ENCODE peak calls at places on chromosome 22, in ten cellular contexts. One of them, this sample, is unnamed.

GRCh38 chr22:24181996-24182560 is 791 bp downstream of the SUSD2 start:
- DNase-seq in cardiac fibroblast: no peak
- DNase-seq in fibroblast of lung: no peak
- DNase-seq in Caco-2: no peak
- DNase-seq in neural crest cell: no peak
- DNase-seq in glutamatergic neuron: no peak
- DNase-seq in COR-L47: no peak
- DNase-seq in AG20443: no peak
- DNase-seq in putamen: no peak
- DNase-seq in HFF-Myc: no peak
- DNase-seq in this sample: no peak

GRCh38 chr22:35620624-35621245 is 3.6 kb upstream of the MB start:
- DNase-seq in cardiac fibroblast: peak; percentile 54
- DNase-seq in fibroblast of lung: peak; percentile 21
- DNase-seq in Caco-2: no peak
- DNase-seq in neural crest cell: no peak
- DNase-seq in glutamatergic neuron: no peak
- DNase-seq in COR-L47: peak; percentile 79
- DNase-seq in AG20443: peak; percentile 65
- DNase-seq in putamen: no peak
- DNase-seq in HFF-Myc: no peak
- DNase-seq in this sample: peak; percentile 34

GRCh38 chr22:43388420-43388851 is 23.4 kb upstream of the MPPED1 start:
- DNase-seq in cardiac fibroblast: peak; percentile 68
- DNase-seq in fibroblast of lung: peak; percentile 36
- DNase-seq in Caco-2: peak; percentile 69
- DNase-seq in neural crest cell: peak; percentile 93
- DNase-seq in glutamatergic neuron: peak; percentile 95
- DNase-seq in COR-L47: peak; percentile 73
- DNase-seq in AG20443: peak; percentile 90
- DNase-seq in putamen: peak; percentile 20
- DNase-seq in HFF-Myc: peak; percentile 12
- DNase-seq in this sample: peak; percentile 45

GRCh38 chr22:38017272-38017920 is 33.0 kb upstream of the SOX10 start:
- DNase-seq in cardiac fibroblast: peak; percentile 66
- DNase-seq in fibroblast of lung: peak; percentile 54
- DNase-seq in Caco-2: no peak
- DNase-seq in neural crest cell: no peak
- DNase-seq in glutamatergic neuron: no peak
- DNase-seq in COR-L47: no peak
- DNase-seq in AG20443: peak; percentile 81
- DNase-seq in putamen: peak; percentile 89
- DNase-seq in HFF-Myc: peak; percentile 35
- DNase-seq in this sample: peak; percentile 30

GRCh38 chr22:42635531-42635930 is 4.9 kb downstream of the ATP5MGL start:
- DNase-seq in cardiac fibroblast: peak; percentile 92
- DNase-seq in fibroblast of lung: peak; percentile 93
- DNase-seq in Caco-2: no peak
- DNase-seq in neural crest cell: no peak
- DNase-seq in glutamatergic neuron: no peak
- DNase-seq in COR-L47: no peak
- DNase-seq in AG20443: peak; percentile 95
- DNase-seq in putamen: no peak
- DNase-seq in HFF-Myc: no peak
- DNase-seq in this sample: peak; percentile 85

GRCh38 chr22:32723632-32724031 is 77.9 kb upstream of the TIMP3 start:
- DNase-seq in cardiac fibroblast: peak; percentile 73
- DNase-seq in fibroblast of lung: peak; percentile 97
- DNase-seq in Caco-2: no peak
- DNase-seq in neural crest cell: no peak
- DNase-seq in glutamatergic neuron: no peak
- DNase-seq in COR-L47: no peak
- DNase-seq in AG20443: peak; percentile 91
- DNase-seq in putamen: peak; percentile 17
- DNase-seq in HFF-Myc: peak; percentile 87
- DNase-seq in this sample: peak; percentile 86

GRCh38 chr22:17970205-17970708 is 54.1 kb downstream of the MICAL3 start:
- DNase-seq in cardiac fibroblast: peak; percentile 35
- DNase-seq in fibroblast of lung: peak; percentile 62
- DNase-seq in Caco-2: no peak
- DNase-seq in neural crest cell: no peak
- DNase-seq in glutamatergic neuron: peak; percentile 71
- DNase-seq in COR-L47: no peak
- DNase-seq in AG20443: no peak
- DNase-seq in putamen: no peak
- DNase-seq in HFF-Myc: no peak
- DNase-seq in this sample: peak; percentile 65

GRCh38 chr22:38923463-38924196 is 33.8 kb upstream of the APOBEC3A start:
- DNase-seq in cardiac fibroblast: peak; percentile 47
- DNase-seq in fibroblast of lung: peak; percentile 92
- DNase-seq in Caco-2: peak; percentile 95
- DNase-seq in neural crest cell: no peak
- DNase-seq in glutamatergic neuron: no peak
- DNase-seq in COR-L47: no peak
- DNase-seq in AG20443: peak; percentile 85
- DNase-seq in putamen: peak; percentile 91
- DNase-seq in HFF-Myc: peak; percentile 92
- DNase-seq in this sample: peak; percentile 36

GRCh38 chr22:19127329-19128008 is 3.6 kb upstream of the TSSK2 start:
- DNase-seq in cardiac fibroblast: no peak
- DNase-seq in fibroblast of lung: no peak
- DNase-seq in Caco-2: no peak
- DNase-seq in neural crest cell: no peak
- DNase-seq in glutamatergic neuron: no peak
- DNase-seq in COR-L47: no peak
- DNase-seq in AG20443: no peak
- DNase-seq in putamen: no peak
- DNase-seq in HFF-Myc: no peak
- DNase-seq in this sample: no peak

GRCh38 chr22:18108187-18108586 is 2.4 kb upstream of the TUBA8 start:
- DNase-seq in cardiac fibroblast: no peak
- DNase-seq in fibroblast of lung: no peak
- DNase-seq in Caco-2: no peak
- DNase-seq in neural crest cell: no peak
- DNase-seq in glutamatergic neuron: no peak
- DNase-seq in COR-L47: no peak
- DNase-seq in AG20443: no peak
- DNase-seq in putamen: no peak
- DNase-seq in HFF-Myc: no peak
- DNase-seq in this sample: no peak

GRCh38 chr22:26168934-26169311 is 339 bp upstream of the SEZ6L start:
- DNase-seq in cardiac fibroblast: no peak
- DNase-seq in fibroblast of lung: peak; percentile 6
- DNase-seq in Caco-2: no peak
- DNase-seq in neural crest cell: no peak
- DNase-seq in glutamatergic neuron: no peak
- DNase-seq in COR-L47: peak; percentile 11
- DNase-seq in AG20443: no peak
- DNase-seq in putamen: no peak
- DNase-seq in HFF-Myc: no peak
- DNase-seq in this sample: no peak

GRCh38 chr22:38240734-38241252 is 32.0 kb downstream of the TMEM184B start:
- DNase-seq in cardiac fibroblast: peak; percentile 89
- DNase-seq in fibroblast of lung: peak; percentile 96
- DNase-seq in Caco-2: no peak
- DNase-seq in neural crest cell: no peak
- DNase-seq in glutamatergic neuron: peak; percentile 43
- DNase-seq in COR-L47: peak; percentile 33
- DNase-seq in AG20443: peak; percentile 68
- DNase-seq in putamen: peak; percentile 72
- DNase-seq in HFF-Myc: peak; percentile 46
- DNase-seq in this sample: peak; percentile 85

GRCh38 chr22:20531404-20532181 is 24.2 kb downstream of the MED15 start:
- DNase-seq in cardiac fibroblast: peak; percentile 95
- DNase-seq in fibroblast of lung: peak; percentile 95
- DNase-seq in Caco-2: no peak
- DNase-seq in neural crest cell: no peak
- DNase-seq in glutamatergic neuron: no peak
- DNase-seq in COR-L47: no peak
- DNase-seq in AG20443: peak; percentile 91
- DNase-seq in putamen: peak; percentile 68
- DNase-seq in HFF-Myc: peak; percentile 73
- DNase-seq in this sample: peak; percentile 78

GRCh38 chr22:49719046-49719445 is 108.6 kb downstream of the BRD1 start:
- DNase-seq in cardiac fibroblast: no peak
- DNase-seq in fibroblast of lung: no peak
- DNase-seq in Caco-2: no peak
- DNase-seq in neural crest cell: no peak
- DNase-seq in glutamatergic neuron: no peak
- DNase-seq in COR-L47: no peak
- DNase-seq in AG20443: no peak
- DNase-seq in putamen: no peak
- DNase-seq in HFF-Myc: no peak
- DNase-seq in this sample: no peak

GRCh38 chr22:18110194-18110943 is at the start of gene TUBA8:
- DNase-seq in cardiac fibroblast: peak; percentile 35
- DNase-seq in fibroblast of lung: peak; percentile 53
- DNase-seq in Caco-2: no peak
- DNase-seq in neural crest cell: peak; percentile 37
- DNase-seq in glutamatergic neuron: peak; percentile 62
- DNase-seq in COR-L47: peak; percentile 53
- DNase-seq in AG20443: peak; percentile 75
- DNase-seq in putamen: no peak
- DNase-seq in HFF-Myc: no peak
- DNase-seq in this sample: peak; percentile 14

GRCh38 chr22:20862540-20862939 is 3.7 kb downstream of the SNAP29 start:
- DNase-seq in cardiac fibroblast: no peak
- DNase-seq in fibroblast of lung: no peak
- DNase-seq in Caco-2: no peak
- DNase-seq in neural crest cell: no peak
- DNase-seq in glutamatergic neuron: no peak
- DNase-seq in COR-L47: no peak
- DNase-seq in AG20443: no peak
- DNase-seq in putamen: no peak
- DNase-seq in HFF-Myc: no peak
- DNase-seq in this sample: no peak

GRCh38 chr22:21626735-21627469 is 2.9 kb downstream of the YDJC start:
- DNase-seq in cardiac fibroblast: no peak
- DNase-seq in fibroblast of lung: no peak
- DNase-seq in Caco-2: no peak
- DNase-seq in neural crest cell: no peak
- DNase-seq in glutamatergic neuron: peak; percentile 51
- DNase-seq in COR-L47: no peak
- DNase-seq in AG20443: no peak
- DNase-seq in putamen: no peak
- DNase-seq in HFF-Myc: no peak
- DNase-seq in this sample: no peak

GRCh38 chr22:31496735-31497146 is 405 bp downstream of the SFI1 start:
- DNase-seq in cardiac fibroblast: peak; percentile 22
- DNase-seq in fibroblast of lung: no peak
- DNase-seq in Caco-2: no peak
- DNase-seq in neural crest cell: no peak
- DNase-seq in glutamatergic neuron: peak; percentile 38
- DNase-seq in COR-L47: no peak
- DNase-seq in AG20443: peak; percentile 47
- DNase-seq in putamen: no peak
- DNase-seq in HFF-Myc: no peak
- DNase-seq in this sample: peak; percentile 2

GRCh38 chr22:49930596-49931412 is 12.4 kb downstream of the CRELD2 start:
- DNase-seq in cardiac fibroblast: peak; percentile 70
- DNase-seq in fibroblast of lung: peak; percentile 20
- DNase-seq in Caco-2: peak; percentile 75
- DNase-seq in neural crest cell: no peak
- DNase-seq in glutamatergic neuron: no peak
- DNase-seq in COR-L47: peak; percentile 79
- DNase-seq in AG20443: peak; percentile 72
- DNase-seq in putamen: peak; percentile 81
- DNase-seq in HFF-Myc: peak; percentile 43
- DNase-seq in this sample: peak; percentile 35

GRCh38 chr22:44342347-44342956 is 29.7 kb upstream of the SHISAL1 start:
- DNase-seq in cardiac fibroblast: no peak
- DNase-seq in fibroblast of lung: no peak
- DNase-seq in Caco-2: no peak
- DNase-seq in neural crest cell: no peak
- DNase-seq in glutamatergic neuron: no peak
- DNase-seq in COR-L47: no peak
- DNase-seq in AG20443: no peak
- DNase-seq in putamen: no peak
- DNase-seq in HFF-Myc: no peak
- DNase-seq in this sample: no peak

GRCh38 chr22:44461083-44461375 is 37.0 kb downstream of the RTL6 start:
- DNase-seq in cardiac fibroblast: no peak
- DNase-seq in fibroblast of lung: no peak
- DNase-seq in Caco-2: no peak
- DNase-seq in neural crest cell: no peak
- DNase-seq in glutamatergic neuron: no peak
- DNase-seq in COR-L47: no peak
- DNase-seq in AG20443: no peak
- DNase-seq in putamen: no peak
- DNase-seq in HFF-Myc: no peak
- DNase-seq in this sample: no peak

GRCh38 chr22:45905924-45906865 is 70.8 kb downstream of the WNT7B start:
- DNase-seq in cardiac fibroblast: peak; percentile 64
- DNase-seq in fibroblast of lung: peak; percentile 72
- DNase-seq in Caco-2: no peak
- DNase-seq in neural crest cell: no peak
- DNase-seq in glutamatergic neuron: no peak
- DNase-seq in COR-L47: no peak
- DNase-seq in AG20443: peak; percentile 87
- DNase-seq in putamen: no peak
- DNase-seq in HFF-Myc: no peak
- DNase-seq in this sample: peak; percentile 49

GRCh38 chr22:27686534-27686933 is 115.0 kb downstream of the MN1 start:
- DNase-seq in cardiac fibroblast: peak; percentile 90
- DNase-seq in fibroblast of lung: peak; percentile 93
- DNase-seq in Caco-2: peak; percentile 53
- DNase-seq in neural crest cell: no peak
- DNase-seq in glutamatergic neuron: no peak
- DNase-seq in COR-L47: no peak
- DNase-seq in AG20443: peak; percentile 94
- DNase-seq in putamen: peak; percentile 92
- DNase-seq in HFF-Myc: no peak
- DNase-seq in this sample: peak; percentile 95

GRCh38 chr22:27045103-27045940 is 387.9 kb downstream of the MIAT start:
- DNase-seq in cardiac fibroblast: peak; percentile 49
- DNase-seq in fibroblast of lung: peak; percentile 86
- DNase-seq in Caco-2: no peak
- DNase-seq in neural crest cell: no peak
- DNase-seq in glutamatergic neuron: no peak
- DNase-seq in COR-L47: no peak
- DNase-seq in AG20443: peak; percentile 74
- DNase-seq in putamen: no peak
- DNase-seq in HFF-Myc: peak; percentile 72
- DNase-seq in this sample: peak; percentile 65

GRCh38 chr22:36860821-36861659 is at the start of gene NCF4:
- DNase-seq in cardiac fibroblast: no peak
- DNase-seq in fibroblast of lung: no peak
- DNase-seq in Caco-2: no peak
- DNase-seq in neural crest cell: no peak
- DNase-seq in glutamatergic neuron: no peak
- DNase-seq in COR-L47: no peak
- DNase-seq in AG20443: no peak
- DNase-seq in putamen: peak; percentile 39
- DNase-seq in HFF-Myc: no peak
- DNase-seq in this sample: no peak

GRCh38 chr22:35051034-35051535 is 14.9 kb upstream of the ISX start:
- DNase-seq in cardiac fibroblast: no peak
- DNase-seq in fibroblast of lung: no peak
- DNase-seq in Caco-2: no peak
- DNase-seq in neural crest cell: no peak
- DNase-seq in glutamatergic neuron: no peak
- DNase-seq in COR-L47: peak; percentile 89
- DNase-seq in AG20443: no peak
- DNase-seq in putamen: no peak
- DNase-seq in HFF-Myc: no peak
- DNase-seq in this sample: no peak

GRCh38 chr22:40665312-40665711 is 14.0 kb upstream of the MCHR1 start:
- DNase-seq in cardiac fibroblast: no peak
- DNase-seq in fibroblast of lung: peak; percentile 71
- DNase-seq in Caco-2: no peak
- DNase-seq in neural crest cell: no peak
- DNase-seq in glutamatergic neuron: no peak
- DNase-seq in COR-L47: no peak
- DNase-seq in AG20443: peak; percentile 73
- DNase-seq in putamen: no peak
- DNase-seq in HFF-Myc: no peak
- DNase-seq in this sample: no peak

GRCh38 chr22:23903328-23903971 is 9.3 kb downstream of the MIF start:
- DNase-seq in cardiac fibroblast: no peak
- DNase-seq in fibroblast of lung: peak; percentile 46
- DNase-seq in Caco-2: no peak
- DNase-seq in neural crest cell: no peak
- DNase-seq in glutamatergic neuron: no peak
- DNase-seq in COR-L47: no peak
- DNase-seq in AG20443: no peak
- DNase-seq in putamen: no peak
- DNase-seq in HFF-Myc: no peak
- DNase-seq in this sample: no peak